ENCODE peak calls at places on chromosome 15, in five cellular contexts. I is heart left ventricle, H is HCT116, P is H1, Y is IMR-90. Q is an unnamed sample.
A peak's percentile ranks its signal among the peaks of the same experiment; 100 is the strongest.

GRCh38 chr15:68601206-68602197 is 22.7 kb downstream of the CORO2B start:
- DNase-seq in I (peak; percentile 55), H (no peak), P (no peak), Y (no peak), Q (no peak)

GRCh38 chr15:77532846-77533245 is 99.9 kb downstream of the LINGO1 start:
- DNase-seq in I (peak; percentile 20), H (no peak), P (no peak), Y (no peak), Q (no peak)

GRCh38 chr15:77607111-77607893 is 25.4 kb downstream of the LINGO1 start:
- DNase-seq in I (peak; percentile 68), H (no peak), P (no peak), Y (peak; percentile 39), Q (no peak)

GRCh38 chr15:63306480-63307073 is 29.2 kb downstream of the APH1B start:
- DNase-seq in I (no peak), H (no peak), P (peak; percentile 34), Y (no peak), Q (no peak)

GRCh38 chr15:65369148-65369547 is 8.7 kb downstream of the IGDCC3 start:
- DNase-seq in I (no peak), H (no peak), P (no peak), Y (no peak), Q (no peak)

GRCh38 chr15:31332020-31332680 is 5.5 kb downstream of the KLF13 start:
- DNase-seq in I (no peak), H (no peak), P (no peak), Y (no peak), Q (no peak)

GRCh38 chr15:82183121-82184031 is 79.2 kb downstream of the EFL1 start:
- DNase-seq in I (no peak), H (no peak), P (no peak), Y (peak; percentile 96), Q (no peak)

GRCh38 chr15:94305133-94305532 is 73.8 kb downstream of the MCTP2 start:
- DNase-seq in I (no peak), H (no peak), P (no peak), Y (peak; percentile 40), Q (no peak)

GRCh38 chr15:69395460-69395859 is 18.7 kb upstream of the KIF23 start:
- DNase-seq in I (no peak), H (no peak), P (peak; percentile 28), Y (no peak), Q (no peak)

GRCh38 chr15:79977431-79977940 is 6.5 kb upstream of the BCL2A1 start:
- DNase-seq in I (no peak), H (no peak), P (no peak), Y (peak; percentile 33), Q (no peak)

GRCh38 chr15:91603681-91604080 is 249.8 kb upstream of the SLCO3A1 start:
- DNase-seq in I (no peak), H (no peak), P (no peak), Y (no peak), Q (no peak)

GRCh38 chr15:57138260-57138895 is 219.9 kb downstream of the TCF12 start:
- DNase-seq in I (no peak), H (peak; percentile 33), P (no peak), Y (peak; percentile 82), Q (no peak)

GRCh38 chr15:97944724-97945123 is 15.8 kb upstream of the ARRDC4 start:
- DNase-seq in I (no peak), H (no peak), P (no peak), Y (no peak), Q (no peak)

GRCh38 chr15:47603026-47603425 is 114.3 kb upstream of the SEMA6D start:
- DNase-seq in I (no peak), H (no peak), P (no peak), Y (peak; percentile 55), Q (no peak)

GRCh38 chr15:34837246-34838016 is 42.1 kb upstream of the ACTC1 start:
- DNase-seq in I (peak; percentile 35), H (no peak), P (no peak), Y (peak; percentile 95), Q (no peak)

DNA sequence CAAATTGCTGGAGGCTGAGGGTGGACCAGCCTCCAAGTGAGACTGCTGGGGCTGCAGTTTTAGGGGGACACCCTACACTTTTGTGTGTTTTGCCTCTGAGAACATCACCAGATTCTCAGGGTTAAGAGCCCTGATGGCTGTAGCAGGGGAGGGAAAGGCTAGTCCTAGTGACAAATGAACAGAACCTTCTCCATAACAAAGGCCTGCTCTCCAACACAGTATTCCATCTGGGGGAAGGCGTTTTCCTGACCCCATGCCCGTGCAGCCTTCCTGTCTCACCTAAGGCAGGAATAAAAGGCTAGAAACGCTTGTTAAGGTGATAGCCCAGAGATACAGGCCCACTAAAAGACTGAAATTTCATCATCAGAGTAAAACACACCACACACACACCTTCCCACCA is 50.2 kb upstream of the NSMCE3 start:
- DNase-seq in I (no peak), H (no peak), P (no peak), Y (no peak), Q (no peak)
- TF ChIP-seq POLR2A in I (no peak), H (no peak), P (no peak), Y (no peak), Q (no peak)

GRCh38 chr15:45414215-45414885 is 36.0 kb upstream of the GATM start:
- DNase-seq in I (no peak), H (no peak), P (no peak), Y (no peak), Q (no peak)

GRCh38 chr15:45407786-45408185 is 29.4 kb upstream of the GATM start:
- DNase-seq in I (no peak), H (no peak), P (no peak), Y (no peak), Q (no peak)

GRCh38 chr15:45409596-45409995 is 31.3 kb upstream of the GATM start:
- DNase-seq in I (no peak), H (no peak), P (no peak), Y (no peak), Q (no peak)
- TF ChIP-seq POLR2A in I (no peak), H (no peak), P (no peak), Y (no peak), Q (no peak)

DNA sequence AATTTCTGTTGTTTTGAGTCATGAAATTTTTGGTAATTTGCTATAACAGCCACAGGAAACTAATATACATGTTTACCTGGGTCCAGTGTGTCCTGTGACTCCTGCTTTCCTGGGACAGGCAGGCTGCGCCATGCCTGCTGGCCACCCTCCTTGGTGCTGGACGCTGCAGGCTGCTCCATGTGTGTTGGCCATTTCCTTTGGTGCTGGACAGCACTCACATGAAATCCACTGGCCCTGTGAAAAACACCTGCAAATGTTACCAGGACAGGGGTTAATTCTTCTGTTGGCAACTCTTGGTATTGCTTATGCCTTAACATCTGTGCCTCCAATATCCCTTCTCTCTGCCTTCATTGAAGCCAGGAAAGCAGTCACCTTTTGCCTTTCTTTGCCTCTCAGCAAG is 86.9 kb upstream of the ATP10A start:
- DNase-seq in I (no peak), H (no peak), P (no peak), Y (no peak), Q (no peak)
- TF ChIP-seq POLR2A in I (no peak), H (no peak), P (no peak), Y (no peak), Q (no peak)

DNA sequence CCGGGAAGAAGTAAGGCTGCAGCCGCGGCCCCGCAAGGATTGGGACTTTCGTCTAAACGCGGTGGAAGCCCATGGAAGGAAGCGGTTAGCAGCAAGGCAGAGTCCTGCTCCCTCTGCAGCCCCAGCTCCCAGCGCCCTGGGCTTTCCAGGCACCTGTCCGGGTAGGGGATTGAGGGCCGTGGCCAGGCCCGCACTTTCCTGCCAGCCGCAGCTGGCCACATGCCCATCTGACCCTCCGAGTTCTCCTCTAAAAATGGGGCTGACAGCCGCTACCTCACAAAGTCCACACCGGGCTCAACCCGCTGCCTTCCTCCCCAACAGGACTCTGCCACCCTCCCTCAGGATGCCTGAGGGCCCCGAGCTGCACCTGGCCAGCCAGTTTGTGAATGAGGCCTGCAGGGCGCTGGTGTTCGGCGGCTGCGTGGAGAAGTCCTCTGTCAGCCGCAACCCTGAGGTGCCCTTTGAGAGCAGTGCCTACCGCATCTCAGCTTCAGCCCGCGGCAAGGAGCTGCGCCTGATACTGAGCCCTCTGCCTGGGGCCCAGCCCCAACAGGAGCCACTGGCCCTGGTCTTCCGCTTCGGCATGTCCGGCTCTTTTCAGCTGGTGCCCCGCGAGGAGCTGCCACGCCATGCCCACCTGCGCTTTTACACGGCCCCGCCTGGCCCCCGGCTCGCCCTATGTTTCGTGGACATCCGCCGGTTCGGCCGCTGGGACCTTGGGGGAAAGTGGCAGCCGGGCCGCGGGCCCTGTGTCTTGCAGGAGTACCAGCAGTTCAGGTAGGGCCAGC is 1.9 kb downstream of the NEIL1 start:
- DNase-seq in I (no peak), H (no peak), P (peak; percentile 66), Y (no peak), Q (no peak)
- TF ChIP-seq POLR2A in I (no peak), H (no peak), P (no peak), Y (no peak), Q (no peak)

DNA sequence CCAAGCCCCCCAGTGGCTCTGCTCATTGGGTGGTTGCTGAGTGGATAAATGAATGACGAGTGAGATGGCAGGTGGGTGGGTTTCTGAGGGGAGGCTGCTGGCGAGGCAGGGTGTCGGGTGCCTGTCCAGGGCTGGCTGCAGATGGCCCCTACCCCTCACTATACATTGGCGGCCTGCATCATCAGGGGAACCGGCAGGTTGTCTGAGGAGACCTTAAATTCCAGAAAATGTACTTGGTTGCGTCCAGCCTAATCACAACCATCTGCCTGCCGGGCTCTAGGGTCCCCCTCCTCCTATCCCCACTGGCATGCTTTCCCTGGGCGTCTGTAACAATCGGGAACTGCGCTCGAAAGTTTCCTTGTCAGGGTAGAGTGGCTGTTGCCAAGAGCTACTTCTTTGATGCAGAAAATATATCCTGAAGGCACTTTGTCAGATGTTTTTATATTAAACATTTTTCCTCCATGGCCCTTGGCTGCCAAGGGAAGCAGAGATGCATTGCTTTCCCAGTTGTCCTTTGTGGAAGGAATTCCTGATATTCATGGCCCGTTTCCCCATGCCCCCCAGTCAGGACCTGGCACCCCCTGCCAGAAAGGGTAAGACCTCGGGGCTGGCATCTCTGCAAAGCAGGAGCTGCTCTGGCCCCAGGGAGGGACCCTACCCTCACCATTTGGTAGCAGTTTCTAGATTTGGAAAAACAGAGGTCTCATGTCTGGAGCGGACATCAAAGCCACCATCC is 22.9 kb downstream of the SMAD6 start:
- DNase-seq in I (peak; percentile 6), H (no peak), P (no peak), Y (no peak), Q (no peak)
- TF ChIP-seq POLR2A in I (no peak), H (no peak), P (no peak), Y (no peak), Q (no peak)

Q was measured in GM12891.